ENCODE peak calls at places on chromosomes 4 and X, in nine cellular contexts. W is uterus, Z is activated T-cell treated with anti-CD3 and anti-CD28 coated beads for 4 hours, F is glomerular endothelial cell, S is dorsolateral prefrontal cortex, O is testis, Y is ELF-1, J is nephron progenitor cell, V is globus pallidus. M is an unnamed sample.
A peak's percentile ranks its signal among the peaks of the same experiment; 100 is the strongest.

GRCh38 chr4:114598191-114599121 is at the start of gene UGT8:
- DNase-seq in O (peak; percentile 71), S (peak; percentile 66), Z (peak; percentile 14), F (no peak), W (no peak), Y (peak; percentile 64), V (peak; percentile 88), J (peak; percentile 83), M (no peak)

GRCh38 chrX:137034508-137034872 is 695 bp upstream of the GPR101 start:
- DNase-seq in J (no peak), S (no peak), F (no peak), V (no peak), O (no peak), Z (no peak), W (no peak), Y (no peak), M (no peak)

GRCh38 chrX:53558646-53559045 is 124.5 kb upstream of the HSD17B10 start:
- DNase-seq in V (no peak), Z (no peak), O (no peak), S (no peak), F (no peak), J (no peak), W (no peak), Y (no peak), M (no peak)

GRCh38 chrX:105822138-105823091 is at the start of gene NRK:
- DNase-seq in Y (peak; percentile 63), V (no peak), J (peak; percentile 29), F (no peak), Z (no peak), S (no peak), W (peak; percentile 30), O (peak; percentile 46), M (no peak)

GRCh38 chr4:73707918-73708577 is 32.3 kb upstream of the CXCL8 start:
- DNase-seq in W (peak; percentile 68), V (no peak), J (no peak), Y (peak; percentile 27), O (no peak), Z (no peak), F (no peak), S (peak; percentile 30), M (peak; percentile 82)

GRCh38 chrX:41457618-41458192 is 10.6 kb downstream of the NYX start:
- DNase-seq in V (no peak), W (no peak), S (no peak), Y (no peak), F (no peak), O (no peak), J (no peak), Z (no peak), M (no peak)

GRCh38 chr4:22356996-22357596 is 158.8 kb downstream of the ADGRA3 start:
- DNase-seq in W (no peak), Z (no peak), Y (peak; percentile 8), S (no peak), F (no peak), V (peak; percentile 31), J (no peak), O (no peak), M (no peak)

GRCh38 chr4:147138171-147138570 is 192.5 kb upstream of the TTC29 start:
- DNase-seq in W (no peak), V (no peak), S (no peak), Y (peak; percentile 51), O (no peak), F (no peak), J (no peak), Z (no peak), M (no peak)

GRCh38 chr4:6095023-6095817 is 77.0 kb upstream of the C4orf50 start:
- DNase-seq in W (no peak), O (no peak), Y (no peak), F (no peak), V (no peak), Z (no peak), J (no peak), S (peak; percentile 59), M (no peak)

GRCh38 chr4:157220026-157220881 is at the start of gene GRIA2:
- DNase-seq in O (peak; percentile 72), Y (peak; percentile 83), F (no peak), Z (no peak), J (peak; percentile 94), W (peak; percentile 68), V (peak; percentile 80), S (peak; percentile 85), M (no peak)

GRCh38 chr4:81499840-81500239 is 28.1 kb upstream of the RASGEF1B start:
- DNase-seq in V (no peak), F (no peak), Y (peak; percentile 19), Z (no peak), J (peak; percentile 13), O (no peak), W (no peak), S (no peak), M (no peak)

GRCh38 chrX:71650333-71650969 is 16.9 kb upstream of the LOC101059915 start:
- DNase-seq in W (no peak), S (no peak), V (no peak), O (peak; percentile 45), Z (no peak), F (no peak), J (no peak), Y (no peak), M (no peak)

GRCh38 chr4:157217708-157218107 is 2.8 kb upstream of the GRIA2 start:
- DNase-seq in Y (no peak), Z (no peak), S (no peak), W (no peak), F (peak; percentile 18), J (no peak), O (no peak), V (no peak), M (no peak)

M was measured in right atrium auricular region.